ENCODE peak calls at places on chromosomes 11 and 22, in seven cellular contexts. A, H, T, L, C, W and Y are unnamed samples.
A peak's percentile ranks its signal among the peaks of the same experiment; 100 is the strongest.

GRCh38 chr11:118888398-118888797 is 4.7 kb downstream of the CXCR5 start:
- DNase-seq in T (no peak), W (no peak), A (no peak), L (no peak), H (no peak), C (no peak), Y (no peak)

GRCh38 chr22:32482708-32483107 is 8.1 kb downstream of the FBXO7 start:
- DNase-seq in T (peak; percentile 56), W (no peak), H (no peak), A (no peak), L (peak; percentile 22), C (no peak), Y (peak; percentile 57)

GRCh38 chr11:24885580-24886173 is 388.8 kb downstream of the LUZP2 start:
- DNase-seq in T (no peak), A (no peak), H (no peak), W (no peak), L (no peak), C (no peak), Y (no peak)

GRCh38 chr11:100756556-100756955 is 69.5 kb downstream of the ARHGAP42 start:
- DNase-seq in W (no peak), A (no peak), H (no peak), L (no peak), T (peak; percentile 7), C (no peak), Y (no peak)

GRCh38 chr11:100918551-100919500 is 210.8 kb downstream of the PGR start:
- DNase-seq in W (peak; percentile 23), T (peak; percentile 42), A (no peak), L (peak; percentile 43), H (peak; percentile 15), C (peak; percentile 73), Y (no peak)

GRCh38 chr22:33328789-33329296 is 270.7 kb upstream of the SYN3 start:
- DNase-seq in A (no peak), H (no peak), W (peak; percentile 35), C (no peak), L (peak; percentile 86), T (peak; percentile 95), Y (peak; percentile 10)

GRCh38 chr11:44372989-44373388 is 63.0 kb upstream of the ALX4 start:
- DNase-seq in H (no peak), W (no peak), T (no peak), L (no peak), C (no peak), A (no peak), Y (no peak)

GRCh38 chr22:42289671-42290269 is 19.3 kb upstream of the TCF20 start:
- DNase-seq in W (no peak), C (no peak), A (no peak), H (no peak), T (peak; percentile 30), L (no peak), Y (no peak)

GRCh38 chr22:49850959-49851815 is 2.5 kb upstream of the ZBED4 start:
- DNase-seq in C (no peak), H (no peak), W (no peak), L (no peak), A (no peak), T (no peak), Y (no peak)

GRCh38 chr11:73758451-73758850 is 2.4 kb downstream of the RAB6A start:
- DNase-seq in T (no peak), A (no peak), C (no peak), H (no peak), L (no peak), W (no peak), Y (no peak)

GRCh38 chr22:41825376-41825775 is 7.5 kb upstream of the SREBF2 start:
- DNase-seq in T (peak; percentile 61), C (no peak), W (peak; percentile 30), H (no peak), L (peak; percentile 42), A (no peak), Y (no peak)

GRCh38 chr11:64358536-64358906 is 441 bp upstream of the RPS6KA4 start:
- DNase-seq in L (no peak), C (no peak), W (no peak), A (no peak), T (no peak), H (no peak), Y (no peak)

GRCh38 chr11:93972790-93973189 is 48.4 kb upstream of the HEPHL1 start:
- DNase-seq in A (no peak), W (no peak), C (no peak), T (no peak), H (no peak), L (no peak), Y (no peak)

GRCh38 chr11:106477776-106478175 is 400.3 kb downstream of the AASDHPPT start:
- DNase-seq in A (no peak), L (no peak), W (no peak), T (peak; percentile 34), C (no peak), H (no peak), Y (no peak)

GRCh38 chr11:115920087-115920461 is 415.9 kb upstream of the CADM1 start:
- DNase-seq in T (peak; percentile 73), H (no peak), A (no peak), L (peak; percentile 67), W (no peak), C (no peak), Y (no peak)

GRCh38 chr22:47091241-47091691 is 328.8 kb downstream of the TBC1D22A start:
- DNase-seq in H (no peak), L (no peak), A (no peak), C (no peak), W (no peak), T (peak; percentile 14), Y (peak; percentile 36)

GRCh38 chr22:24867327-24868022 is 61.5 kb downstream of the SGSM1 start:
- DNase-seq in W (no peak), H (no peak), A (no peak), L (no peak), T (no peak), C (no peak), Y (no peak)

GRCh38 chr11:19398772-19399542 is 158.2 kb upstream of the E2F8 start:
- DNase-seq in L (peak; percentile 94), A (no peak), W (peak; percentile 10), C (no peak), H (peak; percentile 30), T (peak; percentile 39), Y (no peak)

GRCh38 chr11:122209619-122210377 is 93.8 kb upstream of the BLID start:
- DNase-seq in W (peak; percentile 38), A (no peak), T (peak; percentile 82), L (peak; percentile 88), C (peak; percentile 59), H (peak; percentile 14), Y (peak; percentile 4)

GRCh38 chr22:46469701-46470100 is 67.7 kb downstream of the CELSR1 start:
- DNase-seq in T (no peak), A (no peak), L (no peak), W (no peak), H (no peak), C (no peak), Y (no peak)

GRCh38 chr22:38233427-38233826 is 31.6 kb downstream of the MAFF start:
- DNase-seq in C (no peak), L (peak; percentile 45), A (no peak), H (no peak), T (no peak), W (no peak), Y (no peak)

GRCh38 chr22:37021710-37022482 is 2.4 kb downstream of the MPST start:
- DNase-seq in A (peak; percentile 29), L (peak; percentile 34), H (peak; percentile 53), W (peak; percentile 70), C (no peak), T (peak; percentile 25), Y (peak; percentile 59)

GRCh38 chr11:78145511-78146030 is 6.1 kb upstream of the ALG8 start:
- DNase-seq in H (no peak), W (no peak), A (no peak), L (no peak), T (no peak), C (no peak), Y (no peak)

DNA sequence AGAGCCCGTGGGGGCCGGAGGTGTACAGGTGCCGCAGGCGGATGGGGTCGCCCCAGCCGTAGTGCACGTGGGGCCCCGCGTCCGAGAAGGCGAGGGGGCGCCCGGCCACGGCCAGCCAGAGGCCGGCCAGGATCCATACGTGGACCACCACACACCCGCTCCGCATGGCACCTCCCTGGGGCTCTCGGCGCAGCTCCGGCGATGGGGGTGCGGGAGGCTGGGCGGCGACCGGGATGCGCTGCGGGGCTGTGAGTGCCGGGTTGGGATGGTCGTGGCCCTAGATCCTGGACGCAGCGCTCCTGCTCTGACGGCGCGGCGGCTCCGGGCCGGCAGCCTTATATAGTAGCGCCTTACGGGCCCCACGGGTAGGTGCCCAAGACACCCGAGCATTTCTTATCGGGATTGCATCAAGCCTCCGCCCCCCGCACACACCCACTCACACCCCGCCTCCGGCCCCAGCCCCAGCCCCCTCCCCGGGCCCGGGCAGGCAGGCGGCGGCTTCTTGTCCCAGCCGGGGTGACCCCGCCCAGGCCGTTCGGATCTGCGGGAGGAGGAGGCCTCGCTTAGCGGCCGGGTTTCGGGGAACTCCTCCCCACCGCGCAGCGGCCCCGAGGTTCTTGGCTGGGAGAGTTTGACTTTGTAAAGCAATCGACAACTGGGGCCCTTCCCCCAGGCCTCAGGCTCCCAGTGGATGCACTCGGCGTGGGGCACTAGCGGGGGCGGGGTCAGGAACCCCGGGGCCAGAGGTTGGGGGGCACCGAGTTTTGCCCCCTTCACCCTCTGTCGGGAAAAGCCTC is at the start of gene FGF19:
- DNase-seq in W (no peak), L (no peak), H (no peak), C (no peak), A (no peak), T (no peak), Y (no peak)
- H3K4me3 ChIP-seq in W (no peak within 1 kb of the TSS), L (no peak within 1 kb of the TSS), H (no peak within 1 kb of the TSS), C (no peak within 1 kb of the TSS), A (no peak within 1 kb of the TSS), T (no peak within 1 kb of the TSS), Y (no peak within 1 kb of the TSS)

DNA sequence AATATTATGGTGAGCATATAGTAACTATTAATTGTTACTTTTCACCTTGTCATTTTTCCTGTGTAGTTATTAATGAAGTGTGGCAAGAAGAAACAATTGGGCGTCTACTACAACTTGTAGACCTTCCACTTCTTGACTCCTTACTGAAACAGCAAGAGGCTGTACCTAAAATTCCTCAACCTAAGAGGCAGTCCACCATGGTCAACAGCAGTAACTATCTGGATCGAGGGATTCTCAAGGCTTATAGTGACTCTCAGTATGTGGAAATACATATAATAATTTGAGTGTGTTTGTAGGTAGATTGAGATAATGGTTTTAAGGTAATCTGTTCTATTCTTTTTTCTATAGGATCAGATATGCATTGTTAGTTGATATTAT is 10.8 kb upstream of the TCP11L1 start:
- DNase-seq in W (no peak), L (no peak), C (no peak), T (no peak), A (no peak), H (no peak), Y (no peak)
- H3K36me3 ChIP-seq in W (no peaks in the 10 kb centered on the region), L (no peaks in the 10 kb centered on the region), C (no peaks in the 10 kb centered on the region), T (no peaks in the 10 kb centered on the region), A (no peaks in the 10 kb centered on the region), H (no peaks in the 10 kb centered on the region), Y (peaks cover 2% of the 10 kb centered on the region)

GRCh38 chr11:34787348-34787747 is 128.8 kb downstream of the APIP start:
- DNase-seq in A (no peak), H (no peak), T (no peak), L (peak; percentile 32), W (no peak), C (no peak), Y (no peak)
- H3K4me3 ChIP-seq in A (no peak overlapping the region), H (no peak overlapping the region), T (no peak overlapping the region), L (no peak overlapping the region), W (no peak overlapping the region), C (no peak overlapping the region), Y (no peak overlapping the region)

DNA sequence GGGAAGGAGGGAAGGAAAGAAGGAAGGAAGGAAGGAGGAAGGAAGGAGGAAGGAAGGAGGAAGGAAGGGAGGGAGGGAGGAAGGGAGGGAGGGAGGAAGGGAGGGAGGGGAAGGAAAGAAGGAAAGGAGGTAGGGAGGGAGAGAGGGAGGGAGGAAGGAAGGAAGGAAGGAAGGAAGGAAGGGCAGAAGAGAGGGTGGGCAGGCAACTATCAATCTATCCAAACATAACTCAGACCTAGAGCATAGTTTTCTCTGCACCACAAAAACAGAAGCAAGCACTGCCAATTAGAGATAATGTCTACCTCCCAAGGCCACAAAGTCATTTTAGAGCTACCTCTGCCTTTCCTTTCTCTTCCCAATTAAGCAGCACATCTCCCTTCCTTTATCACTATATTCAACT is 109.1 kb downstream of the ETS1 start:
- DNase-seq in H (no peak), T (no peak), C (no peak), W (no peak), L (no peak), A (no peak), Y (no peak)
- H3K36me3 ChIP-seq in H (no peaks in the 10 kb centered on the region), T (peaks cover 14% of the 10 kb centered on the region), C (peaks cover 17% of the 10 kb centered on the region), W (no peaks in the 10 kb centered on the region), L (peaks cover 34% of the 10 kb centered on the region), A (peaks cover 63% of the 10 kb centered on the region), Y (no peaks in the 10 kb centered on the region)